ENCODE peak calls at places on chromosomes 7 and 10, in four cellular contexts. J is cardiac muscle cell; B is activated T-cell treated with anti-CD3 and anti-CD28 coated beads, Interleukin-2, amount 50 U/mL, for 48 hours; H is amygdala. E is an unnamed sample.

GRCh38 chr7:17185690-17186070 is 112.8 kb upstream of the AHR start:
- DNase-seq in H (no peak), J (peak; percentile 75), B (no peak), E (no peak)

GRCh38 chr10:6207658-6208057 is 4.9 kb downstream of the PFKFB3 start:
- DNase-seq in J (no peak), B (no peak), H (no peak), E (no peak)

GRCh38 chr10:117248700-117249465 is 8.0 kb downstream of the SLC18A2 start:
- DNase-seq in J (peak; percentile 7), B (no peak), H (no peak), E (no peak)

GRCh38 chr7:29335188-29336083 is 140.9 kb downstream of the CHN2 start:
- DNase-seq in B (no peak), H (no peak), J (no peak), E (no peak)

GRCh38 chr10:5783300-5783699 is 29.9 kb downstream of the GDI2 start:
- DNase-seq in J (no peak), H (no peak), B (no peak), E (no peak)

GRCh38 chr7:82762880-82763279 is 319.3 kb upstream of the CACNA2D1 start:
- DNase-seq in J (no peak), H (no peak), B (no peak), E (no peak)

GRCh38 chr7:27933691-27934565 is 194.0 kb downstream of the TAX1BP1 start:
- DNase-seq in H (no peak), J (peak; percentile 9), B (no peak), E (no peak)

GRCh38 chr10:122648599-122649428 is 50.8 kb downstream of the C10orf120 start:
- DNase-seq in H (peak; percentile 17), J (peak; percentile 39), B (peak; percentile 60), E (no peak)

GRCh38 chr7:29296421-29296820 is 101.8 kb downstream of the CHN2 start:
- DNase-seq in B (no peak), H (no peak), J (no peak), E (no peak)

GRCh38 chr10:130551676-130552075 is 415.5 kb downstream of the GLRX3 start:
- DNase-seq in B (no peak), H (no peak), J (no peak), E (no peak)

GRCh38 chr10:48900296-48900695 is 39.3 kb downstream of the LRRC18 start:
- DNase-seq in H (no peak), J (no peak), B (no peak), E (no peak)